ENCODE peak calls at places on chromosomes 5 and 9, in six cellular contexts. U is NCI-H460, L is BE2C, N is activated T-cell treated with anti-CD3 and anti-CD28 coated beads for 1 hour, S is psoas muscle, V is stromal cell of bone marrow. A is an unnamed sample.

GRCh38 chr5:169590602-169591001 is 7.0 kb downstream of the SPDL1 start:
- DNase-seq in U (no peak), L (no peak), N (no peak), S (no peak), V (no peak), A (no peak)

GRCh38 chr5:153629027-153629426 is 138.6 kb downstream of the GRIA1 start:
- DNase-seq in U (peak), L (no peak), N (no peak), S (no peak), V (peak), A (no peak)

GRCh38 chr5:15013654-15014463 is 142.3 kb upstream of the ANKH start:
- DNase-seq in U (peak), L (no peak), N (no peak), S (no peak), V (peak), A (peak)

GRCh38 chr9:99419099-99419498 is 197.0 kb downstream of the SEC61B start:
- DNase-seq in U (no peak), L (no peak), N (no peak), S (no peak), V (no peak), A (no peak)

GRCh38 chr5:97062046-97062445 is 80.4 kb downstream of the LIX1 start:
- DNase-seq in U (no peak), L (peak), N (no peak), S (peak), V (no peak), A (no peak)

GRCh38 chr9:110742741-110743371 is 74.3 kb downstream of the MUSK start:
- DNase-seq in U (peak), L (no peak), N (no peak), S (no peak), V (peak), A (no peak)

GRCh38 chr9:134187110-134187531 is 22.8 kb upstream of the RNU6ATAC start:
- DNase-seq in U (no peak), L (peak), N (no peak), S (no peak), V (no peak), A (no peak)

GRCh38 chr5:91538179-91538578 is 155.1 kb upstream of the ARRDC3 start:
- DNase-seq in U (no peak), L (no peak), N (no peak), S (no peak), V (no peak), A (no peak)

GRCh38 chr5:55427157-55427556 is 107.6 kb downstream of the PLPP1 start:
- DNase-seq in U (no peak), L (peak), N (no peak), S (peak), V (peak), A (no peak)

GRCh38 chr5:72065751-72066255 is 41.5 kb upstream of the MAP1B start:
- DNase-seq in U (no peak), L (peak), N (no peak), S (no peak), V (no peak), A (no peak)

GRCh38 chr9:116020146-116020545 is 133.4 kb upstream of the PAPPA start:
- DNase-seq in U (no peak), L (no peak), N (no peak), S (no peak), V (no peak), A (no peak)

GRCh38 chr9:6096821-6097220 is 81.4 kb upstream of the RANBP6 start:
- DNase-seq in U (no peak), L (no peak), N (no peak), S (no peak), V (peak), A (no peak)

GRCh38 chr9:13189362-13189761 is 90.1 kb downstream of the MPDZ start:
- DNase-seq in U (no peak), L (no peak), N (no peak), S (no peak), V (no peak), A (no peak)

GRCh38 chr5:119339965-119340364 is 15.9 kb upstream of the TNFAIP8 start:
- DNase-seq in U (no peak), L (no peak), N (no peak), S (no peak), V (no peak), A (no peak)

A was measured in GM10248.